ENCODE peak calls at places on chromosomes 11 and 22, in five cellular contexts. Z is B cell, W is AG09309, M is ovary, V is PC-3. F is an unnamed sample.

GRCh38 chr11:64809781-64810241 is 540 bp downstream of the MEN1 start:
- DNase-seq in Z (no peak), W (no peak), M (no peak), V (peak; percentile 59), F (no peak)

GRCh38 chr11:15159085-15159484 is 44.4 kb downstream of the INSC start:
- DNase-seq in Z (no peak), W (no peak), M (no peak), V (peak; percentile 17), F (no peak)

GRCh38 chr11:125376117-125376516 is 119.9 kb downstream of the FEZ1 start:
- DNase-seq in Z (no peak), W (no peak), M (peak; percentile 72), V (no peak), F (no peak)

GRCh38 chr11:118341749-118342489 is 586 bp downstream of the CD3D start:
- DNase-seq in Z (no peak), W (no peak), M (no peak), V (no peak), F (no peak)

GRCh38 chr11:73193251-73194033 is 24.6 kb upstream of the P2RY2 start:
- DNase-seq in Z (no peak), W (no peak), M (no peak), V (peak; percentile 85), F (no peak)

GRCh38 chr11:46272816-46273427 is 4.5 kb upstream of the CREB3L1 start:
- DNase-seq in Z (no peak), W (no peak), M (peak; percentile 76), V (peak; percentile 56), F (no peak)

GRCh38 chr22:17941501-17942406 is 82.6 kb downstream of the MICAL3 start:
- DNase-seq in Z (peak; percentile 36), W (no peak), M (no peak), V (no peak), F (no peak)

GRCh38 chr11:62267050-62267449 is 2.9 kb upstream of the SCGB2A2 start:
- DNase-seq in Z (no peak), W (no peak), M (no peak), V (peak; percentile 27), F (no peak)

GRCh38 chr11:40425168-40425567 is 1034.3 kb downstream of the LRRC4C start:
- DNase-seq in Z (no peak), W (no peak), M (no peak), V (no peak), F (no peak)

GRCh38 chr22:43479962-43480361 is 68.1 kb downstream of the MPPED1 start:
- DNase-seq in Z (no peak), W (no peak), M (no peak), V (no peak), F (no peak)

DNA sequence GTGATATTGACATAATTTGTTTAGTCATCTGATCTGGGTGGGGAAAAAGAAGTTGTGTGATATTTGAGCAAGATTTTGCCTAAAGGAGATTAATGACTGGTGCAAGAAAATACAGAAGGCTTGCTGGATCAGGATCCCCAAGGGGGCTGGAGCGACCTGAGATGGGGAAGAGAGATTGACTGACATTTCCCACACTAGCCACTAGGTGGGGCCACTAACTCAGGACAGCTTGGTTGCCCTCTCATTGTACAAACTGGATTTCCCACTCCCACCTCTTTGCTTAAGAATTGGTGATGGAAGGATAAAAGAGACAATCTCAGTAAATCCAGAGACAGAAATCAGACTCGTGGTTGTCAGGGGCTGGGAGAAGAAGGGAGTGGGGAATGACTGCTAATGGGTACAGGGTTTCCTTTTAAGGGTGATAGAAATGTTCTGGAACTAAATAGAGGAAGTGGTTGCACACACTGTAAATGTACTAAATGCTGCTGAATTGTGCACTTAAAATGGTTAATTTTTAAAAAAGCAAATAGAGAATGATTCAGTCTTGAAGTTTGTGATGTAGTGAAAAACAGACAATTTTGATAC is 50.7 kb downstream of the CTTN start:
- DNase-seq in Z (no peak), W (no peak), M (no peak), V (no peak), F (no peak)
- TF ChIP-seq CTCF in Z (peak; percentile 39), W (peak; percentile 43), M (no peak), V (peak; percentile 84), F (peak; percentile 23)

GRCh38 chr11:2886191-2886894 is 768 bp upstream of the CDKN1C start:
- DNase-seq in Z (no peak), W (no peak), M (peak; percentile 75), V (no peak), F (no peak)
- TF ChIP-seq CTCF in Z (no peak), W (peak; percentile 25), M (peak; percentile 40), V (no peak), F (peak; percentile 19)

GRCh38 chr11:117201906-117202305 is 2.7 kb downstream of the TAGLN start:
- DNase-seq in Z (no peak), W (no peak), M (no peak), V (no peak), F (no peak)
- TF ChIP-seq CTCF in Z (no peak), W (no peak), M (no peak), V (no peak), F (no peak)

GRCh38 chr11:47848636-47849155 is 546 bp upstream of the NUP160 start:
- DNase-seq in Z (no peak), W (no peak), M (no peak), V (no peak), F (no peak)
- TF ChIP-seq CTCF in Z (no peak), W (no peak), M (no peak), V (no peak), F (no peak)

GRCh38 chr22:35894464-35894878 is 134.2 kb downstream of the RBFOX2 start:
- DNase-seq in Z (no peak), W (no peak), M (no peak), V (no peak), F (no peak)
- TF ChIP-seq CTCF in Z (no peak), W (no peak), M (no peak), V (no peak), F (no peak)